ENCODE peak calls at places on chromosomes 2 and 18, in eight cellular contexts. U is stimulated activated CD4-positive, alpha-beta T cell treated with anti-CD3 and anti-CD28 coated beads, TNF-alpha, amount 100 ng/mL, for 4 hours; H is renal cortical epithelial cell; A is SK-MEL-5; Q is ascending aorta; V is spleen; E is left ventricle myocardium superior; K is fibroblast of lung. L is an unnamed sample.

GRCh38 chr18:26510337-26510736 is 38.0 kb downstream of the KCTD1 start:
- DNase-seq in U (no peak), H (no peak), A (no peak), Q (no peak), V (no peak), E (no peak), K (no peak), L (no peak)

GRCh38 chr2:30708491-30709290 is 98.6 kb downstream of the CAPN13 start:
- DNase-seq in U (no peak), H (peak), A (peak), Q (no peak), V (no peak), E (no peak), K (peak), L (peak)

GRCh38 chr2:64945973-64946736 is 43.0 kb upstream of the SLC1A4 start:
- DNase-seq in U (peak), H (peak), A (no peak), Q (peak), V (peak), E (no peak), K (no peak), L (no peak)

GRCh38 chr18:69622961-69623360 is 222.3 kb downstream of the DOK6 start:
- DNase-seq in U (no peak), H (no peak), A (no peak), Q (no peak), V (no peak), E (no peak), K (no peak), L (no peak)

GRCh38 chr2:29053223-29053622 is 21.1 kb downstream of the PCARE start:
- DNase-seq in U (no peak), H (no peak), A (no peak), Q (no peak), V (no peak), E (no peak), K (no peak), L (no peak)

GRCh38 chr2:20617892-20618467 is 32.9 kb downstream of the HS1BP3 start:
- DNase-seq in U (no peak), H (peak), A (peak), Q (peak), V (peak), E (peak), K (peak), L (peak)

GRCh38 chr2:43005211-43005974 is 213.0 kb upstream of the HAAO start:
- DNase-seq in U (no peak), H (peak), A (no peak), Q (no peak), V (peak), E (no peak), K (no peak), L (peak)

GRCh38 chr2:222797871-222798270 is 63.0 kb upstream of the ACSL3 start:
- DNase-seq in U (no peak), H (no peak), A (peak), Q (no peak), V (no peak), E (no peak), K (no peak), L (no peak)

GRCh38 chr18:7577706-7578105 is 10.6 kb downstream of the PTPRM start:
- DNase-seq in U (no peak), H (peak), A (no peak), Q (no peak), V (no peak), E (no peak), K (peak), L (no peak)

GRCh38 chr2:226578373-226578772 is 221.2 kb downstream of the IRS1 start:
- DNase-seq in U (no peak), H (peak), A (no peak), Q (no peak), V (no peak), E (no peak), K (no peak), L (no peak)

GRCh38 chr2:1219901-1220691 is 193.2 kb upstream of the TPO start:
- DNase-seq in U (no peak), H (no peak), A (no peak), Q (no peak), V (no peak), E (no peak), K (peak), L (no peak)

GRCh38 chr2:74815955-74816354 is 18.0 kb upstream of the HK2 start:
- DNase-seq in U (no peak), H (peak), A (no peak), Q (no peak), V (no peak), E (no peak), K (no peak), L (no peak)

GRCh38 chr18:35410561-35410960 is 33.4 kb upstream of the ZNF396 start:
- DNase-seq in U (no peak), H (peak), A (no peak), Q (no peak), V (peak), E (no peak), K (no peak), L (no peak)

GRCh38 chr2:46981662-46982351 is 66.2 kb upstream of the MCFD2 start:
- DNase-seq in U (no peak), H (no peak), A (no peak), Q (no peak), V (no peak), E (no peak), K (no peak), L (no peak)

GRCh38 chr18:58005036-58005435 is 39.0 kb upstream of the NEDD4L start:
- DNase-seq in U (no peak), H (peak), A (no peak), Q (no peak), V (no peak), E (no peak), K (peak), L (no peak)